ENCODE peak calls at places on chromosomes 3 and 15, in six cellular contexts. D is OCI-LY7, N is MM.1S, V is SK-N-SH, L is PC-3, I is GM23338. F is an unnamed sample.

GRCh38 chr3:3170998-3171397 is 8.5 kb downstream of the CRBN start:
- DNase-seq in N (peak), I (peak), V (peak), L (peak), D (peak), F (peak)

GRCh38 chr3:10928961-10929471 is 63.5 kb upstream of the SLC6A1 start:
- DNase-seq in I (no peak), L (no peak), N (no peak), V (no peak), D (no peak), F (no peak)

GRCh38 chr3:38122712-38123290 is 14.1 kb downstream of the ACAA1 start:
- DNase-seq in I (no peak), V (no peak), L (no peak), N (no peak), D (no peak), F (no peak)

GRCh38 chr3:151835751-151836550 is 22.0 kb downstream of the AADAC start:
- DNase-seq in V (no peak), N (no peak), I (peak), L (no peak), D (no peak), F (peak)

GRCh38 chr3:107704477-107704876 is 181.7 kb downstream of the BBX start:
- DNase-seq in D (no peak), V (no peak), N (no peak), L (no peak), I (no peak), F (peak)

GRCh38 chr3:138317687-138318086 is 12.0 kb downstream of the NME9 start:
- DNase-seq in I (no peak), L (no peak), V (no peak), N (no peak), D (no peak), F (no peak)

GRCh38 chr3:46724360-46724890 is 6.8 kb upstream of the PRSS50 start:
- DNase-seq in I (no peak), V (no peak), D (no peak), L (no peak), N (no peak), F (no peak)

GRCh38 chr3:142434503-142434902 is 13.3 kb downstream of the XRN1 start:
- DNase-seq in D (no peak), L (no peak), N (no peak), V (no peak), I (no peak), F (no peak)

GRCh38 chr3:72657666-72658065 is 190.6 kb downstream of the SHQ1 start:
- DNase-seq in V (no peak), D (no peak), N (no peak), I (no peak), L (peak), F (no peak)

GRCh38 chr3:152471814-152472605 is 203.3 kb downstream of the MBNL1 start:
- DNase-seq in I (peak), L (peak), N (peak), D (peak), V (peak), F (peak)

GRCh38 chr3:4350789-4351163 is 47.6 kb downstream of the SETMAR start:
- DNase-seq in L (peak), N (peak), V (peak), D (peak), I (peak), F (peak)

GRCh38 chr3:140406655-140407054 is 271.2 kb upstream of the TRIM42 start:
- DNase-seq in N (no peak), L (no peak), D (no peak), V (no peak), I (no peak), F (no peak)

GRCh38 chr3:73143821-73144237 is 82.4 kb downstream of the EBLN2 start:
- DNase-seq in I (no peak), V (no peak), L (no peak), D (no peak), N (no peak), F (peak)

GRCh38 chr3:138284957-138285477 is 44.6 kb downstream of the NME9 start:
- DNase-seq in I (peak), N (no peak), L (peak), D (no peak), V (no peak), F (no peak)

GRCh38 chr3:83033123-83033522 is 1271.7 kb upstream of the GBE1 start:
- DNase-seq in V (no peak), N (no peak), D (no peak), I (no peak), L (peak), F (no peak)

GRCh38 chr3:187992609-187993008 is 161.3 kb upstream of the LPP start:
- DNase-seq in I (no peak), V (no peak), N (no peak), D (no peak), L (no peak), F (no peak)

GRCh38 chr3:13192471-13193213 is 119.4 kb upstream of the IQSEC1 start:
- DNase-seq in N (no peak), V (peak), L (peak), D (no peak), I (peak), F (peak)

GRCh38 chr3:156812521-156813335 is 13.4 kb upstream of the LEKR1 start:
- DNase-seq in N (no peak), L (peak), I (no peak), V (no peak), D (no peak), F (peak)

GRCh38 chr3:42256135-42256819 is 9.7 kb downstream of the CCK start:
- DNase-seq in N (no peak), L (peak), V (no peak), I (no peak), D (no peak), F (peak)

GRCh38 chr3:68972358-68972979 is 40.1 kb upstream of the TAFA4 start:
- DNase-seq in V (peak), I (peak), N (peak), L (peak), D (peak), F (peak)

GRCh38 chr3:49563040-49563578 is 8.8 kb downstream of the BSN start:
- DNase-seq in V (no peak), N (no peak), L (no peak), D (no peak), I (peak), F (no peak)

DNA sequence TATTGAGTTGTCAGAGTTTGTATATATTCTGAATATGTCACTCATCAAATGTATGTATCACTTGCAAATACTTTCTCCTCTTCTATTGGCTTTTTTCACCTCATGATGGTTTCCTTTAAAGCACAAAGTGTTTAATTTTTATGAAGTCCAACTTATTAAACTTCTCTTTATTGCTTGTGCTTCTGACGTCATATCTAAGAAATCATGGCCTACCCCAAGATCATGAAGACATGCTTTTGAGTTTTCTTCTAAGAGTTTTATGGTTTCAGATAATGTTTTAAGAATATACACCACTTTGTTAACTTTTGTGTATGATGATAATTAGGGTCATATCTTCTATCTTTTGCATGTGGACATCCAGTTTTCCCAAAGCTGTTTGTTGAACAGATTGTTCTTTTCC is 417.2 kb upstream of the ATP10A start:
- DNase-seq in N (no peak), V (no peak), L (no peak), I (no peak), D (no peak), F (no peak)
- TF ChIP-seq EZH2phosphoT487 in N (no peak), V (no peak), L (no peak), I (no peak), D (no peak), F (no peak)

GRCh38 chr15:65130941-65131340 is 2.7 kb downstream of the PDCD7 start:
- DNase-seq in V (no peak), N (no peak), L (no peak), D (peak), I (peak), F (no peak)

GRCh38 chr15:65132841-65133549 is 613 bp downstream of the PDCD7 start:
- DNase-seq in I (peak), V (peak), N (peak), D (peak), L (peak), F (peak)

GRCh38 chr15:65133550-65134200 is at the start of gene PDCD7:
- DNase-seq in L (peak), I (peak), V (peak), N (peak), D (peak), F (peak)
- H3K27ac ChIP-seq in L (no peak), I (peak), V (peak), N (peak), D (peak), F (peak)

GRCh38 chr3:111761309-111761795 is 97.7 kb upstream of the PHLDB2 start:
- DNase-seq in I (no peak), V (peak), L (peak), N (no peak), D (no peak), F (peak)
- TF ChIP-seq EZH2phosphoT487 in I (no peak), V (no peak), L (no peak), N (no peak), D (no peak), F (no peak)

GRCh38 chr15:28894631-28895030 is 8.9 kb downstream of the APBA2 start:
- DNase-seq in D (no peak), I (no peak), L (no peak), N (no peak), V (no peak), F (no peak)

GRCh38 chr15:28895146-28895545 is 9.4 kb downstream of the APBA2 start:
- DNase-seq in D (no peak), N (no peak), L (no peak), V (no peak), I (no peak), F (no peak)

GRCh38 chr15:28896944-28897343 is 11.2 kb downstream of the APBA2 start:
- DNase-seq in I (no peak), V (no peak), N (no peak), L (peak), D (no peak), F (peak)

GRCh38 chr15:28897861-28898608 is 12.3 kb downstream of the APBA2 start:
- DNase-seq in N (no peak), L (no peak), D (no peak), I (no peak), V (peak), F (no peak)

DNA sequence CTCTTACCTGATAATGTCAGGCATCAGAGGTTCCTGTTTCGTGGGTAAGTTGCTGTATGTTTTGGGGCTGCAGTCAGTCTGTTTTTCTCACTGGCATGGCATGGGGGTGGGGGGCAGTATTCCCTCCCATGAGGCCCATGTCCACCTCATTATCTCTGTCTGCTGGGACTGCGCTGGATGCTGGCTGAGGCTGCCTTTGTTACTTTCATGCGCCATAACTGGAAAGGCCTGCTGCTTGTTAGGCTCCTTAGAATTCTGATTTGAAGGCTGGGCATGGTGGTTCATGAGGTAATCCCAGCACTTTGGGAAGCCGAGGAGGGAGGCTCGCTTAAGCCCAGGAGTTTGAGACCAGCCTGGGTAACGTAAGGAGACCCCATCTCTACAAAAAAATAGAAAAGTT is 9.8 kb downstream of the APBA2 start:
- DNase-seq in L (no peak), N (no peak), V (peak), I (no peak), D (no peak), F (no peak)
- H3K27ac ChIP-seq in L (no peak), N (no peak), V (no peak), I (no peak), D (no peak), F (no peak)

DNA sequence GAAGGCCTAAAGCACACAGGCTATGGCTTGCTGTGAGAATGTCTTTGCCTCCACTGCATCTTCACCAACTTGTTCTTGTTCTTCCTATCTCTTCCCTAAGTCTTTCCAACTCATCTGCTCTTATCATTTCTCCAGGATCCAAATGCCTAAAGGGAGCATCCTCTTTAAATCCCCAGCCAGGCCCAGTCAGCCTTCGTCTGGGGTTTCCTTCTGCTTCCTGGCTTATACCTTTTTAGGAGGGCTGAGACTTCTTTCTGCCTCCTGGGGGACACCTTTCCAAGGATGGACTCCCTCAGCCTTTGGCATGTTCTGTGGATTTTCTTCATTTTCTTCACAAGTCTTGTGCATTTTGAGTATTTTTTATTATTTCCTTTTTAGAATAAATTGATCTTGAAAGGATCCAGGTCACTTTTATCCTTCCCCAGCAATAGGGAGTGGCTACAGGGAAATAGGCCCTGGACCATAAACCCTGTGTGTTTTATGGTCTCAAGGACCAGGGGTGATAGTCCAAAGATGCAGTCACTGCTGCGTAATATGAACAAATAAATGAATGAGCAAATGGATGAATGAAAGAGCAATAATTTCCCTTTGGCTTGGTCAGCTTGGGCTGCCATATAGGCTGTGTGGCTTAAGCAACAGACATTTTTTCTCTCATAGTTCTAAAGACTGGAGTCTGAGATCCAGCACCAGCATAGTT is 122.1 kb upstream of the LRIG1 start:
- DNase-seq in N (no peak), L (no peak), D (no peak), V (no peak), I (no peak), F (no peak)
- TF ChIP-seq EZH2phosphoT487 in N (no peak), L (no peak), D (no peak), V (no peak), I (no peak), F (no peak)

GRCh38 chr15:80861776-80862175 is 82.6 kb downstream of the CEMIP start:
- DNase-seq in N (no peak), I (no peak), L (no peak), D (no peak), V (no peak), F (peak)
- H3K27ac ChIP-seq in N (no peak), I (no peak), L (no peak), D (no peak), V (no peak), F (no peak)

GRCh38 chr15:63094495-63094931 is 27.1 kb upstream of the LACTB start:
- DNase-seq in I (no peak), L (no peak), D (no peak), V (no peak), N (no peak), F (peak)
- TF ChIP-seq EZH2phosphoT487 in I (no peak), L (no peak), D (no peak), V (no peak), N (no peak), F (no peak)

GRCh38 chr3:64687381-64687780 is 419 bp downstream of the ADAMTS9 start:
- DNase-seq in L (no peak), I (no peak), N (no peak), V (peak), D (no peak), F (no peak)
- H3K27ac ChIP-seq in L (no peak), I (no peak), N (no peak), V (peak), D (no peak), F (no peak)

F was measured in GM23248.